ENCODE peak calls at places on chromosomes 5 and 9, in five cellular contexts. S is MG63; A is NCI-H1092; B is effector CD4-positive, alpha-beta T cell; G is astrocyte of the spinal cord. C is an unnamed sample.

GRCh38 chr5:168151041-168151440 is 140.4 kb upstream of the WWC1 start:
- DNase-seq in S (no peak), A (no peak), B (no peak), G (no peak), C (no peak)

GRCh38 chr9:93116049-93116961 is 17.7 kb downstream of the NINJ1 start:
- DNase-seq in S (no peak), A (no peak), B (no peak), G (no peak), C (no peak)

GRCh38 chr5:132389051-132389331 is 19.5 kb downstream of the SLC22A5 start:
- DNase-seq in S (no peak), A (no peak), B (no peak), G (no peak), C (no peak)

GRCh38 chr5:92309336-92309991 is 926.3 kb upstream of the ARRDC3 start:
- DNase-seq in S (no peak), A (peak; percentile 21), B (no peak), G (peak; percentile 62), C (peak; percentile 6)

GRCh38 chr5:169942181-169942580 is 38.1 kb downstream of the INSYN2B start:
- DNase-seq in S (no peak), A (no peak), B (no peak), G (no peak), C (no peak)

GRCh38 chr5:164651544-164651943 is 1146.1 kb downstream of the MAT2B start:
- DNase-seq in S (no peak), A (no peak), B (no peak), G (no peak), C (no peak)

GRCh38 chr9:135505406-135506187 is 5.1 kb downstream of the MRPS2 start:
- DNase-seq in S (no peak), A (no peak), B (no peak), G (no peak), C (no peak)

GRCh38 chr5:172897691-172898512 is 61.3 kb upstream of the RPL26L1 start:
- DNase-seq in S (peak; percentile 98), A (no peak), B (no peak), G (peak; percentile 99), C (peak; percentile 87)

GRCh38 chr5:113052041-113052795 is 75.6 kb downstream of the DCP2 start:
- DNase-seq in S (peak; percentile 44), A (no peak), B (no peak), G (no peak), C (no peak)

GRCh38 chr5:148792649-148793048 is 33.8 kb upstream of the ADRB2 start:
- DNase-seq in S (no peak), A (no peak), B (no peak), G (no peak), C (no peak)

GRCh38 chr9:135813671-135814290 is 93.6 kb downstream of the CAMSAP1 start:
- DNase-seq in S (no peak), A (no peak), B (no peak), G (no peak), C (no peak)

GRCh38 chr5:141100243-141100805 is at the start of gene PCDHB3:
- DNase-seq in S (no peak), A (no peak), B (no peak), G (peak; percentile 5), C (no peak)

C was measured in skeletal muscle cell.